ENCODE peak calls at places on chromosomes 7 and 10, in seven cellular contexts. Y is brain microvascular endothelial cell, N is upper lobe of right lung, T is dorsolateral prefrontal cortex, W is NB4, C is sigmoid colon, Q is AG10803. Z is an unnamed sample.

GRCh38 chr10:31864834-31865518 is 63.7 kb downstream of the ARHGAP12 start:
- DNase-seq in Y (peak), N (no peak), T (no peak), W (no peak), C (no peak), Q (no peak), Z (peak)

GRCh38 chr7:30553141-30553540 is 41.5 kb upstream of the GARS1 start:
- DNase-seq in Y (no peak), N (no peak), T (no peak), W (no peak), C (no peak), Q (no peak), Z (no peak)

GRCh38 chr7:94012748-94013147 is 8.6 kb upstream of the BET1 start:
- DNase-seq in Y (no peak), N (no peak), T (no peak), W (no peak), C (no peak), Q (no peak), Z (no peak)

GRCh38 chr7:133645870-133646492 is 393.1 kb downstream of the EXOC4 start:
- DNase-seq in Y (no peak), N (no peak), T (no peak), W (peak), C (no peak), Q (peak), Z (no peak)

GRCh38 chr7:79897166-79897565 is 237.5 kb upstream of the GNAI1 start:
- DNase-seq in Y (no peak), N (no peak), T (no peak), W (no peak), C (no peak), Q (peak), Z (no peak)

GRCh38 chr10:89959433-89960110 is 258.2 kb downstream of the KIF20B start:
- DNase-seq in Y (no peak), N (no peak), T (no peak), W (no peak), C (no peak), Q (no peak), Z (no peak)

GRCh38 chr7:80450621-80451308 is 61.1 kb downstream of the GNAT3 start:
- DNase-seq in Y (no peak), N (no peak), T (no peak), W (peak), C (no peak), Q (peak), Z (peak)

GRCh38 chr7:77498659-77499379 is 38.3 kb upstream of the PTPN12 start:
- DNase-seq in Y (no peak), N (no peak), T (no peak), W (no peak), C (no peak), Q (no peak), Z (no peak)

GRCh38 chr7:20225384-20225783 is 8.2 kb upstream of the MACC1 start:
- DNase-seq in Y (no peak), N (no peak), T (no peak), W (no peak), C (no peak), Q (no peak), Z (no peak)

GRCh38 chr7:135098391-135098790 is 49.5 kb upstream of the TMEM140 start:
- DNase-seq in Y (peak), N (no peak), T (no peak), W (no peak), C (no peak), Q (no peak), Z (no peak)

GRCh38 chr7:27863866-27864265 is 123.9 kb downstream of the TAX1BP1 start:
- DNase-seq in Y (peak), N (no peak), T (no peak), W (no peak), C (no peak), Q (no peak), Z (no peak)

GRCh38 chr7:22356855-22357310 is at the start of gene RAPGEF5:
- DNase-seq in Y (no peak), N (peak), T (no peak), W (no peak), C (no peak), Q (no peak), Z (no peak)

GRCh38 chr7:21923663-21924062 is 22.0 kb downstream of the CDCA7L start:
- DNase-seq in Y (peak), N (no peak), T (no peak), W (no peak), C (no peak), Q (no peak), Z (peak)

GRCh38 chr10:62972103-62972502 is 155.9 kb upstream of the EGR2 start:
- DNase-seq in Y (peak), N (no peak), T (no peak), W (no peak), C (no peak), Q (peak), Z (peak)

GRCh38 chr10:74889662-74889998 is 63.2 kb downstream of the KAT6B start:
- DNase-seq in Y (no peak), N (no peak), T (no peak), W (no peak), C (no peak), Q (no peak), Z (no peak)

GRCh38 chr10:6416892-6417512 is 163.1 kb downstream of the PRKCQ start:
- DNase-seq in Y (peak), N (no peak), T (no peak), W (peak), C (no peak), Q (peak), Z (peak)

GRCh38 chr10:98485959-98486358 is 39.2 kb upstream of the HPS1 start:
- DNase-seq in Y (no peak), N (no peak), T (no peak), W (no peak), C (no peak), Q (peak), Z (no peak)

GRCh38 chr7:40765633-40766032 is 630.8 kb downstream of the SUGCT start:
- DNase-seq in Y (no peak), N (no peak), T (no peak), W (no peak), C (no peak), Q (no peak), Z (no peak)

GRCh38 chr10:22229756-22230330 is 12.0 kb upstream of the EBLN1 start:
- DNase-seq in Y (no peak), N (no peak), T (no peak), W (no peak), C (no peak), Q (peak), Z (peak)

GRCh38 chr10:85594239-85594638 is 772.4 kb downstream of the GRID1 start:
- DNase-seq in Y (no peak), N (no peak), T (no peak), W (no peak), C (no peak), Q (no peak), Z (no peak)

GRCh38 chr7:37039131-37039719 is 314.9 kb upstream of the AOAH start:
- DNase-seq in Y (no peak), N (no peak), T (no peak), W (no peak), C (no peak), Q (no peak), Z (no peak)

GRCh38 chr10:4947635-4948596 is 15.3 kb upstream of the AKR1C1 start:
- DNase-seq in Y (peak), N (no peak), T (no peak), W (no peak), C (peak), Q (peak), Z (peak)

GRCh38 chr10:15158448-15158847 is 10.0 kb downstream of the NMT2 start:
- DNase-seq in Y (no peak), N (no peak), T (no peak), W (no peak), C (no peak), Q (no peak), Z (no peak)

GRCh38 chr7:130937830-130938229 is 203.8 kb upstream of the KLF14 start:
- DNase-seq in Y (no peak), N (no peak), T (no peak), W (no peak), C (no peak), Q (no peak), Z (no peak)

GRCh38 chr7:130940326-130940725 is 206.3 kb upstream of the KLF14 start:
- DNase-seq in Y (no peak), N (no peak), T (no peak), W (no peak), C (no peak), Q (no peak), Z (no peak)

GRCh38 chr7:130940907-130941306 is 206.9 kb upstream of the KLF14 start:
- DNase-seq in Y (no peak), N (no peak), T (no peak), W (no peak), C (no peak), Q (no peak), Z (no peak)

GRCh38 chr7:130938661-130939060 is 204.7 kb upstream of the KLF14 start:
- DNase-seq in Y (no peak), N (no peak), T (no peak), W (no peak), C (no peak), Q (peak), Z (no peak)

DNA sequence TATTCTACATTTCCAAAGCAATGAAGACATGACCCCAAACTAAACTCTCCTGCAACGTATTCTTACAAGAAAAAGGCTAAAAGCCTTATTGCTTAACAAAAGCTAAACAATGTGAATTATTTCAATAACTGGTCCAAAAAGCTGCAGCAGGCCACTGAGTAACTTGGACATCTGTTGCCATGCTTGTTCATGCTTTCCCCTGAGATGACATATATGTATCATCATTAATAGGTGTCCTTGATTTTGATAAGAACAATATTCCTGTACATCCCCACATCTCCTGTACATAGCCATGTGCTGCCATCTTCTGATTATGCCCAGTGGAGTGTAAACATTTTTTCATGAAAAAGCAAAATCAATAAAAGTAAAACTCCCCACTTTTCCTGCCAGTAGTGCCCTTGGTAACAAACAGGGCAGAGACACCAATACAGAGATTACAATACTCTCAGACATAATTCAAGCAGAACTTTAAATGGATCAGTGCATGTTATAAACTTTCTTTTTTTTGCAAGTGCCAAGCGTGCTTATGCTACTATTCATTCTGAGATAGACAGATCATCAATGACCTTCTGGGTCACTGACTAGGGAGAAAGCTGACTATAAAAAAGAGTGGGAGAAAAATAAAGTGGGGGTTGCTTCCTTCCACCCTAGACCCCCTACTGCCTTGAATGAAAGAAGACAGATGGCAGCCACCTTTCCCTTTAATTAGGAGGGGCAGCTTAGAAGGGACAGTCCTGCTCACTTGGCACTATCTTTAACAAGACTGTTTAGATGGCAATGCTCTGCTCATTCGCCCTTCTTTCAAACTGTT is 205.5 kb upstream of the KLF14 start:
- DNase-seq in Y (no peak), N (no peak), T (no peak), W (no peak), C (no peak), Q (peak), Z (peak)
- H3K4me3 ChIP-seq in Y (peak), N (peak), T (peak), W (no peak), C (no peak), Q (peak), Z (peak)

GRCh38 chr10:60466267-60467201 is 76.9 kb upstream of the ANK3 start:
- DNase-seq in Y (no peak), N (no peak), T (no peak), W (no peak), C (no peak), Q (no peak), Z (no peak)
- TF ChIP-seq CTCF in Y (peak), N (no peak), T (no peak), W (no peak), C (no peak), Q (no peak), Z (no peak)

DNA sequence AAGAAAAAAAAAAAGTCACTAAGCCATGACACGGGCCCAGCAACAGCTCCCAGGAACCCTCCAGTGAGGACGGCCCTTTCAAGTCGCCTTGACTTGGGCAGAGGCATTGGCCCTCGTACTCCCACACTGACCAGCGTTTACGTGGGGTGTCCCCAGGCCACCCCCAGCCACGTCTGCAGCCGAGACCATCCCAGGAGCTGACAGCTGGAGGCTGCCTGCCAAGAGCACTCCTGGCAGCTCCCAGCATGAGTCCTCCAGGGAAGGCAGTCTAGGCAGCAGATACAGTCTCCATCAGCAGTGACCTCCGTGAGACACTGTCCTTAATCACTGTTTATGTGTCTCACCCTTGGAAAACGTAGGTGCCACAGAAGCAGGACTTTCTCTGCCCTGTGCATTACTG is 86.5 kb downstream of the PROSER2 start:
- DNase-seq in Y (no peak), N (no peak), T (no peak), W (no peak), C (no peak), Q (no peak), Z (no peak)
- H3K4me3 ChIP-seq in Y (no peak), N (no peak), T (no peak), W (no peak), C (no peak), Q (no peak), Z (no peak)

DNA sequence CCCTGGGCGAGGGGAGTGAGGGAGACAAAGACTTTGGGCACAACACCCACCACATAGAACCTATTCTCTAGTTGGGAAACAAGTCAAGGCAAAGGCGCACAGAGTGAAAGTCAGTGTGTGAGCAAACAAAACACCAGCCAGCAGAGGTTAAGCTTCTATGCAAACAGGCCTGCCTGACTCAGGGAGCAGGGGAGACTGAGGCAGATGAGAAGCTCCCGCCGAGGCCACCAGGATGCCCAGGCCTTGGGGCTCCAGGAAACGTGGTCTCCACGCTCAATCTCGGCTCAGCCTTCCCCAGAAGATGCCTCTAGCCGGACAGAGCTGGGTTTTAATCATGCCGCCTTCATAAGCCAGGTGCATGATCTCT is 74.1 kb upstream of the KCNMA1 start:
- DNase-seq in Y (no peak), N (no peak), T (no peak), W (no peak), C (no peak), Q (no peak), Z (no peak)
- TF ChIP-seq CTCF in Y (no peak), N (peak), T (no peak), W (no peak), C (no peak), Q (no peak), Z (no peak)

GRCh38 chr7:34655384-34655783 is 2.6 kb upstream of the NPSR1 start:
- DNase-seq in Y (no peak), N (no peak), T (no peak), W (no peak), C (no peak), Q (no peak), Z (no peak)
- H3K4me3 ChIP-seq in Y (no peak), N (no peak), T (no peak), W (no peak), C (no peak), Q (no peak), Z (no peak)

GRCh38 chr10:25682203-25682950 is 251.7 kb upstream of the MYO3A start:
- DNase-seq in Y (peak), N (no peak), T (peak), W (no peak), C (no peak), Q (peak), Z (peak)
- TF ChIP-seq CTCF in Y (peak), N (no peak), T (peak), W (no peak), C (peak), Q (peak), Z (peak)

GRCh38 chr7:42494199-42494710 is 257.2 kb upstream of the GLI3 start:
- DNase-seq in Y (no peak), N (no peak), T (no peak), W (no peak), C (no peak), Q (no peak), Z (peak)

GRCh38 chr7:42491106-42491505 is 254.1 kb upstream of the GLI3 start:
- DNase-seq in Y (no peak), N (no peak), T (no peak), W (no peak), C (no peak), Q (no peak), Z (no peak)

GRCh38 chr7:42493436-42494198 is 256.6 kb upstream of the GLI3 start:
- DNase-seq in Y (peak), N (peak), T (peak), W (no peak), C (peak), Q (peak), Z (peak)

GRCh38 chr7:42494722-42495121 is 257.7 kb upstream of the GLI3 start:
- DNase-seq in Y (peak), N (no peak), T (no peak), W (no peak), C (no peak), Q (peak), Z (peak)

DNA sequence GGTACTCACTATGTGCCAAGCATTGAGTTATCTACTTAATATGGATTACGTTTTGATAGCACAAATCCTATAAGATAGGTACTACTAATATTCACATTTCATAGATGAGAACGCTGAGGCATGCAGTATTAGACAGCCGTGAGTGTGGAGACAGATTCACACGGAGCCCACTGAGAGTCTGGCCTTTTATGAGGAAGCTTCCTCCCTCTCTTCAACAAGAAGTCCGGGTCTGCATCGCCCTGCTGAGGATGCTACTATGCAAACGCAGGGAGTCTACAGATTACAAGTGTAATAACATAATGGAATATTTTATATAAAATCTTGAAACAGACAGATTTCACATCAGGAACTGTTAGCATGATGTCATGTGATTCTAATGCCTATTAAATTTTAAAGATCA is 255.9 kb upstream of the GLI3 start:
- DNase-seq in Y (no peak), N (no peak), T (no peak), W (no peak), C (no peak), Q (no peak), Z (peak)
- H3K4me3 ChIP-seq in Y (no peak), N (peak), T (peak), W (no peak), C (peak), Q (no peak), Z (no peak)

GRCh38 chr10:70956029-70956759 is 67.8 kb upstream of the PCBD1 start:
- DNase-seq in Y (no peak), N (no peak), T (no peak), W (peak), C (no peak), Q (no peak), Z (no peak)
- TF ChIP-seq CTCF in Y (peak), N (no peak), T (no peak), W (no peak), C (no peak), Q (no peak), Z (peak)

DNA sequence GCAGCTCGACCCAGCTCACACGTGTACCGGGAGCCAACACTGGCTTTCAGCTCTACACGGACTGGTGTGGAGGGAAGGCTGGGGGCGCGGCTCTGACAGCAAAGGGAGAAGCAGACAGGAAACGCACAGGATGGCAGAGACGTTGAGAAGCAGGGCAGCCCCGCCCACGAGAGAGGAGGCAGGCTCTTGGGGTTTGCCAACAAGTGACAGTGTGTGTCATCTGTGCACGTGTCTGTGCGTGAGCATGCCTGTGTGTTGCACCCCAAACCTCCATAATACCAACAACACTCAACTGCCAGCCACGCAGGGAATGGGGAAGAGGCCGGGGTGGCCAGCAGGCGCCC is 64.4 kb upstream of the PDGFA start:
- DNase-seq in Y (no peak), N (no peak), T (peak), W (no peak), C (no peak), Q (no peak), Z (no peak)
- H3K4me3 ChIP-seq in Y (no peak), N (peak), T (no peak), W (no peak), C (no peak), Q (no peak), Z (no peak)